ENCODE peak calls at places on chromosomes 1 and 21, in four cellular contexts. One of them, this sample, is unnamed.

GRCh38 chr1:118077331-118078055 is 107.5 kb downstream of the SPAG17 start:
- DNase-seq in activated naive CD4-positive, alpha-beta T cell: no peak
- DNase-seq in NCI-H774: peak
- DNase-seq in adipocyte: peak
- DNase-seq in this sample: peak

GRCh38 chr21:28644762-28645161 is 347.9 kb downstream of the LTN1 start:
- DNase-seq in activated naive CD4-positive, alpha-beta T cell: no peak
- DNase-seq in NCI-H774: no peak
- DNase-seq in adipocyte: peak
- DNase-seq in this sample: no peak

GRCh38 chr1:79262745-79263258 is 256.3 kb upstream of the ADGRL4 start:
- DNase-seq in activated naive CD4-positive, alpha-beta T cell: no peak
- DNase-seq in NCI-H774: no peak
- DNase-seq in adipocyte: no peak
- DNase-seq in this sample: no peak

GRCh38 chr1:27070390-27071048 is 57.9 kb upstream of the TENT5B start:
- DNase-seq in activated naive CD4-positive, alpha-beta T cell: no peak
- DNase-seq in NCI-H774: no peak
- DNase-seq in adipocyte: no peak
- DNase-seq in this sample: peak

GRCh38 chr1:28248273-28249012 is 10.9 kb upstream of the SESN2 start:
- DNase-seq in activated naive CD4-positive, alpha-beta T cell: peak
- DNase-seq in NCI-H774: peak
- DNase-seq in adipocyte: peak
- DNase-seq in this sample: peak

GRCh38 chr1:150281758-150282557 is at the start of gene CIART:
- DNase-seq in activated naive CD4-positive, alpha-beta T cell: peak
- DNase-seq in NCI-H774: peak
- DNase-seq in adipocyte: peak
- DNase-seq in this sample: peak

GRCh38 chr1:229280921-229281320 is 10.0 kb downstream of the RAB4A start:
- DNase-seq in activated naive CD4-positive, alpha-beta T cell: no peak
- DNase-seq in NCI-H774: no peak
- DNase-seq in adipocyte: peak
- DNase-seq in this sample: no peak

GRCh38 chr1:202848191-202848542 is 37.4 kb downstream of the PCAT6 start:
- DNase-seq in activated naive CD4-positive, alpha-beta T cell: no peak
- DNase-seq in NCI-H774: no peak
- DNase-seq in adipocyte: no peak
- DNase-seq in this sample: no peak

GRCh38 chr1:18957532-18958295 is 1.2 kb upstream of the IFFO2 start:
- DNase-seq in activated naive CD4-positive, alpha-beta T cell: no peak
- DNase-seq in NCI-H774: no peak
- DNase-seq in adipocyte: no peak
- DNase-seq in this sample: no peak

This sample was measured in DMS153.